ENCODE peak calls at places on chromosomes 2 and 18, in four cellular contexts. A is HEK293T, R is HepG2, C is K562. H is an unnamed sample.

GRCh38 chr2:201158111-201158929 is 24.6 kb upstream of the CASP10 start:
- DNase-seq in A (peak; percentile 71), R (peak; percentile 91), C (peak; percentile 66), H (peak; percentile 51)

GRCh38 chr18:44180683-44181082 is 500.0 kb upstream of the SETBP1 start:
- DNase-seq in C (no peak), R (no peak), A (no peak), H (no peak)

GRCh38 chr18:11689972-11690570 is 1.0 kb downstream of the GNAL start:
- DNase-seq in R (no peak), A (peak; percentile 19), C (no peak), H (no peak)

GRCh38 chr2:8016688-8017087 is 665.2 kb upstream of the ID2 start:
- DNase-seq in R (no peak), C (no peak), A (no peak), H (no peak)

GRCh38 chr2:3244486-3244885 is 133.1 kb downstream of the EIPR1 start:
- DNase-seq in C (no peak), R (no peak), A (no peak), H (no peak)

GRCh38 chr2:201218780-201219179 is 35.8 kb downstream of the CASP10 start:
- DNase-seq in R (no peak), C (no peak), A (no peak), H (no peak)

GRCh38 chr2:138829326-138829725 is 49.1 kb upstream of the NXPH2 start:
- DNase-seq in C (peak; percentile 53), R (peak; percentile 64), A (peak; percentile 62), H (peak; percentile 74)

GRCh38 chr2:10333247-10333613 is 30.5 kb downstream of the HPCAL1 start:
- DNase-seq in C (peak; percentile 39), R (no peak), A (peak; percentile 28), H (no peak)

GRCh38 chr18:74252032-74252380 is 39.8 kb downstream of the CYB5A start:
- DNase-seq in A (no peak), C (no peak), R (no peak), H (no peak)

GRCh38 chr2:137173514-137173913 is 408.2 kb downstream of the THSD7B start:
- DNase-seq in C (no peak), A (peak; percentile 23), R (peak; percentile 14), H (no peak)

GRCh38 chr2:108194409-108195132 is 45.2 kb upstream of the SULT1C3 start:
- DNase-seq in C (no peak), A (no peak), R (no peak), H (no peak)

GRCh38 chr18:3466051-3466450 is 16.1 kb downstream of the TGIF1 start:
- DNase-seq in A (no peak), R (no peak), C (no peak), H (no peak)

GRCh38 chr2:24317491-24317920 is 42.8 kb downstream of the ITSN2 start:
- DNase-seq in R (peak; percentile 14), C (no peak), A (no peak), H (no peak)

GRCh38 chr2:43052204-43052943 is 174.0 kb downstream of the ZFP36L2 start:
- DNase-seq in R (peak; percentile 73), C (no peak), A (no peak), H (no peak)

GRCh38 chr2:72220170-72220569 is 72.5 kb upstream of the CYP26B1 start:
- DNase-seq in C (peak; percentile 13), R (peak; percentile 16), A (peak; percentile 32), H (peak; percentile 76)

GRCh38 chr2:127193948-127194267 is 26.2 kb downstream of the CYP27C1 start:
- DNase-seq in R (no peak), A (no peak), C (no peak), H (no peak)

GRCh38 chr2:232955856-232956255 is 57.2 kb downstream of the NGEF start:
- DNase-seq in C (no peak), A (no peak), R (no peak), H (no peak)

GRCh38 chr2:205524656-205525055 is 157.6 kb upstream of the NRP2 start:
- DNase-seq in C (no peak), R (no peak), A (no peak), H (no peak)

GRCh38 chr2:21836261-21836660 is 712.5 kb downstream of the TDRD15 start:
- DNase-seq in C (no peak), R (no peak), A (no peak), H (no peak)

GRCh38 chr2:235665656-235666239 is 171.9 kb downstream of the AGAP1 start:
- DNase-seq in R (no peak), C (no peak), A (no peak), H (no peak)

GRCh38 chr18:24126155-24126947 is 12.5 kb upstream of the CABYR start:
- DNase-seq in R (no peak), C (no peak), A (no peak), H (no peak)

GRCh38 chr18:34976899-34977786 is 64.1 kb upstream of the MAPRE2 start:
- DNase-seq in C (peak; percentile 59), R (peak; percentile 70), A (peak; percentile 82), H (peak; percentile 86)

GRCh38 chr18:23776306-23776705 is 87.1 kb downstream of the LAMA3 start:
- DNase-seq in R (no peak), C (no peak), A (no peak), H (no peak)

GRCh38 chr18:12637901-12638633 is 19.8 kb downstream of the SPIRE1 start:
- DNase-seq in A (no peak), R (no peak), C (no peak), H (no peak)

GRCh38 chr2:100878000-100878786 is 58.3 kb downstream of the NPAS2 start:
- DNase-seq in R (no peak), C (no peak), A (no peak), H (no peak)

GRCh38 chr2:75453696-75454095 is 107.0 kb downstream of the EVA1A start:
- DNase-seq in R (no peak), C (no peak), A (no peak), H (no peak)

GRCh38 chr2:239192456-239192855 is 208.4 kb downstream of the HDAC4 start:
- DNase-seq in A (no peak), R (no peak), C (no peak), H (no peak)

GRCh38 chr2:174681983-174682577 is 82.2 kb downstream of the CHRNA1 start:
- DNase-seq in A (peak; percentile 40), C (no peak), R (no peak), H (peak; percentile 50)

GRCh38 chr2:186339716-186340115 is 146.3 kb upstream of the ZC3H15 start:
- DNase-seq in C (no peak), A (no peak), R (no peak), H (no peak)

GRCh38 chr2:133561045-133561852 is 7.0 kb downstream of the NCKAP5 start:
- DNase-seq in A (peak; percentile 28), R (peak; percentile 33), C (no peak), H (no peak)

GRCh38 chr2:174878537-174879147 is 114.4 kb upstream of the CHRNA1 start:
- DNase-seq in A (peak; percentile 12), C (no peak), R (no peak), H (no peak)

GRCh38 chr2:130307850-130308249 is 34.8 kb upstream of the IMP4 start:
- DNase-seq in C (no peak), A (no peak), R (no peak), H (no peak)

GRCh38 chr2:74044999-74045398 is 60.3 kb downstream of the TET3 start:
- DNase-seq in R (no peak), A (no peak), C (no peak), H (no peak)
- TF ChIP-seq ELF4 in R (no peak), A (no peak), C (no peak), H (no peak)

GRCh38 chr2:20177556-20178403 is 47.1 kb downstream of the SDC1 start:
- DNase-seq in R (no peak), C (no peak), A (no peak), H (no peak)

GRCh38 chr2:20178404-20179178 is 46.3 kb downstream of the SDC1 start:
- DNase-seq in C (no peak), A (no peak), R (no peak), H (no peak)

GRCh38 chr2:20179755-20180594 is 45.0 kb downstream of the SDC1 start:
- DNase-seq in A (no peak), C (peak; percentile 47), R (peak; percentile 88), H (peak; percentile 75)

GRCh38 chr2:20180676-20181648 is 44.0 kb downstream of the SDC1 start:
- DNase-seq in R (no peak), C (no peak), A (no peak), H (no peak)

DNA sequence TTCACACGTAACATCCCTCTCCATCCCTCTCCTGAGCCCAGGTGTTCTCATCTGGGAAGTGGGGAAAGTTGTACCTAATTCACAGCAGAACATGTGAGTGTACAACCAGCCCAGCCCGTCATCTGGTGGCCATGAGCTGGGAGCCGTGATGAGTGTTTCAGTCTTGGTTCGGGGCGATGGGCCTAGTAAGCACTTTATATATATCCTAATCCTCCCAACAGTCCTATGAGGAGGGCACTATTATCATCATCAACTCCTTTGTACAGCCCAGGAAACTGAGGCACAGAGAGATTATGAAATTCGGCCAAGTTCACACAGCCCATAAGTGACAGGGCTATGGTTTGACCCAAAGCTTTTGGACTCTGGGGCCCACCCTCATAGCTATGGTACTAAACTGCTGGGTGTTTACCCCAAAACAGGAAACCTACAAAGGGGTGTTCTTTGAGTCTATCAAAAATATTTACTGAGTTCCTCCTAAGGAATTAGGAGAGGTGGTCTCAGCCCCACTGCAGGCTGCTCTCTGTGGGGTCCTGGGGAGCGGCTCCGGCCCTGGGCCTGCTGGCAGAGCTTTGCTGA is 45.7 kb downstream of the SDC1 start:
- DNase-seq in A (no peak), C (no peak), R (no peak), H (no peak)
- TF ChIP-seq ELF4 in A (no peak), C (no peak), R (no peak), H (no peak)

DNA sequence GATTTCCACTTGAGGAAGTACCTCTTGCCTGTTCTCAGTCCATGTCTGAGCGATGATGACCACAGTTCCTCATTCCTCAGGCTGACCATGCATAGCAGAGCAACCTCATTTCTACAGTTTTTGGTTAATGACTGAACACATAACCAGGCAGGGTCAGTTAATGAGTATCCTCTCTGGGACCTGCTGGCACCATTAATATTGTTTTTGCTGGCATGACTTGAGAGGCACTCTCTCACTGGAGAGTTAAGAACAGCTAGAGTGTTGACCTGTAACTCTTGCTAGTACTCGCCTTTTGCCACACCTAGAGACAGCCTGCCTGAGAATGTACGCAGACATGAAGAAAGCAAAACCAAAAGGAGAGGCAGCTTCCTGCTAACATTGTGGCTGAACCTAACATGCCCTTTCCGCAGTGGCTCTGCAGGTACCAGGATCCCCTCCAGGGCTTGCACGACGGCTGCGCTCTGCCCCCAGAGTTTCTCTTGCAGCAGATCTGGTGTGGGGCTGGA is 23.9 kb downstream of the PECR start:
- DNase-seq in A (no peak), R (no peak), C (no peak), H (no peak)
- TF ChIP-seq ELF4 in A (no peak), R (no peak), C (no peak), H (no peak)

DNA sequence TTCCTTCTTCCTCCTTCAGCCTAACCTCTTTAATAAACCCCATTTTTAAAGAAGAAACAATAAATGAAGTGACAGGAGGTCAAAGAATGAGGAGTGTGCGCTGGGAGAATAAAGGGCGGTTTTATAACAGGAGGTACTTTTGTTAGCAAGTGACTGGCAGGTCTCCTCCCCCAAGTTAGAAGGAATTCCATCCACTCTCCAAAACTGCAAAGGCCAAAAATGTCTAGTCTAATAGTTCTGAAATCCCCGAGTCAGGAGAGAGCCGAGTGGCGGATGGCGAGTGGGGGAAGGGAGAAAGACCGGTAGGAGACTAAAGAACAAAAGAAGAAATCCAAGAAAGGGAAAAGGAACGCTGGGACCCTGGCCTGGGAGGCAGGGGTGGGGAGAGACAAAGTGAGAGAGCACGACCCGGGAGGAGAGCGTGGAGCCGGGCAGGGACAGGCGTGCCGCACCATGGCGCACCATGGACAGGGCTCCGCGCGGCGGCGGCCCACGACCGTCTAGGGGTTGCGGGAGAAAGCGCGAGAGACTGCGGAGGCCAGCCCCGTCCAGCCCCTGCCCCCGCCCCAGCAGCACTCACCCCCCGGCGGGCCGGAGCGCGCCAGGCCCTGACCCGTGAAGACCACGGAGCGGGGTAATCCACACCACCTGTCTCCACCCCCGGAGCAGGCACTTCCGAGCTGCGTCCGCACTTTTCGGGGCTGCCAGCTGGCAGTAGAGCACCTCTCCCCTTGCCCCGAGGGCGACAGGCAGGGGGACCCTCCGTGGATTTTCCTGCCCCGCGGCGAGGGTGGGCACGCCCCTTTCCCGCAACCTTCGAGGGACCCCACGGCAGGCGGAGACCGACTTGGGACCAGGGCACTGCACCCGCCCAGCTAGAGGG is 1.6 kb downstream of the CDH2 start:
- DNase-seq in C (no peak), R (peak; percentile 74), A (peak; percentile 40), H (peak; percentile 47)
- TF ChIP-seq ELF4 in C (no peak), R (no peak), A (no peak), H (no peak)

H was measured in WTC11.